ENCODE peak calls at places on chromosomes 1 and 21, in five cellular contexts. One of them, this sample, is unnamed. For H3K79me2, the result is how much of the 10 kb centered on the place peaks cover.

GRCh38 chr1:81702079-81702715 is 98.5 kb upstream of the ADGRL2 start:
- DNase-seq in neural progenitor cell: no peak
- DNase-seq in hepatocyte: no peak
- DNase-seq in OCI-LY7: no peak
- DNase-seq in GM23338: no peak
- DNase-seq in this sample: no peak

GRCh38 chr1:66283583-66284041 is 250.3 kb upstream of the SGIP1 start:
- DNase-seq in neural progenitor cell: no peak
- DNase-seq in hepatocyte: no peak
- DNase-seq in OCI-LY7: no peak
- DNase-seq in GM23338: no peak
- DNase-seq in this sample: peak

GRCh38 chr1:210328032-210328745 is 513 bp upstream of the HHAT start:
- DNase-seq in neural progenitor cell: no peak
- DNase-seq in hepatocyte: no peak
- DNase-seq in OCI-LY7: no peak
- DNase-seq in GM23338: peak
- DNase-seq in this sample: no peak

GRCh38 chr1:220278991-220279390 is 6.7 kb upstream of the RAB3GAP2 start:
- DNase-seq in neural progenitor cell: no peak
- DNase-seq in hepatocyte: no peak
- DNase-seq in OCI-LY7: no peak
- DNase-seq in GM23338: no peak
- DNase-seq in this sample: no peak

GRCh38 chr1:219555031-219555667 is 57.8 kb downstream of the ZC3H11B start:
- DNase-seq in neural progenitor cell: peak
- DNase-seq in hepatocyte: peak
- DNase-seq in OCI-LY7: no peak
- DNase-seq in GM23338: peak
- DNase-seq in this sample: peak

GRCh38 chr1:2443285-2444137 is 31.1 kb upstream of the PEX10 start:
- DNase-seq in neural progenitor cell: peak
- DNase-seq in hepatocyte: no peak
- DNase-seq in OCI-LY7: no peak
- DNase-seq in GM23338: peak
- DNase-seq in this sample: peak

GRCh38 chr1:106439475-106439874 is 617.0 kb upstream of the PRMT6 start:
- DNase-seq in neural progenitor cell: no peak
- DNase-seq in hepatocyte: no peak
- DNase-seq in OCI-LY7: no peak
- DNase-seq in GM23338: no peak
- DNase-seq in this sample: peak

GRCh38 chr1:77350012-77350411 is 68.2 kb downstream of the AK5 start:
- DNase-seq in neural progenitor cell: no peak
- DNase-seq in hepatocyte: no peak
- DNase-seq in OCI-LY7: no peak
- DNase-seq in GM23338: no peak
- DNase-seq in this sample: no peak

GRCh38 chr1:157992813-157993178 is 649 bp upstream of the KIRREL1 start:
- DNase-seq in neural progenitor cell: no peak
- DNase-seq in hepatocyte: no peak
- DNase-seq in OCI-LY7: no peak
- DNase-seq in GM23338: peak
- DNase-seq in this sample: peak

GRCh38 chr1:27491748-27492700 is 2.1 kb upstream of the WASF2 start:
- DNase-seq in neural progenitor cell: no peak
- DNase-seq in hepatocyte: no peak
- DNase-seq in OCI-LY7: peak
- DNase-seq in GM23338: no peak
- DNase-seq in this sample: no peak

GRCh38 chr1:22592919-22593790 is 29.9 kb downstream of the EPHA8 start:
- DNase-seq in neural progenitor cell: no peak
- DNase-seq in hepatocyte: no peak
- DNase-seq in OCI-LY7: no peak
- DNase-seq in GM23338: peak
- DNase-seq in this sample: no peak

GRCh38 chr1:15525043-15525958 is 1.3 kb upstream of the CASP9 start:
- DNase-seq in neural progenitor cell: peak
- DNase-seq in hepatocyte: peak
- DNase-seq in OCI-LY7: peak
- DNase-seq in GM23338: peak
- DNase-seq in this sample: peak

GRCh38 chr1:28301368-28302174 is 27.3 kb upstream of the MED18 start:
- DNase-seq in neural progenitor cell: no peak
- DNase-seq in hepatocyte: no peak
- DNase-seq in OCI-LY7: no peak
- DNase-seq in GM23338: no peak
- DNase-seq in this sample: peak

GRCh38 chr1:41950820-41951219 is 32.1 kb upstream of the HIVEP3 start:
- DNase-seq in neural progenitor cell: no peak
- DNase-seq in hepatocyte: no peak
- DNase-seq in OCI-LY7: no peak
- DNase-seq in GM23338: no peak
- DNase-seq in this sample: no peak

GRCh38 chr1:61253059-61253735 is 170.8 kb downstream of the NFIA start:
- DNase-seq in neural progenitor cell: no peak
- DNase-seq in hepatocyte: peak
- DNase-seq in OCI-LY7: no peak
- DNase-seq in GM23338: no peak
- DNase-seq in this sample: peak

GRCh38 chr1:183742367-183742766 is 62.6 kb upstream of the RGL1 start:
- DNase-seq in neural progenitor cell: no peak
- DNase-seq in hepatocyte: peak
- DNase-seq in OCI-LY7: no peak
- DNase-seq in GM23338: no peak
- DNase-seq in this sample: no peak

GRCh38 chr1:89563957-89564604 is 39.5 kb downstream of the LRRC8B start:
- DNase-seq in neural progenitor cell: no peak
- DNase-seq in hepatocyte: no peak
- DNase-seq in OCI-LY7: no peak
- DNase-seq in GM23338: no peak
- DNase-seq in this sample: no peak

GRCh38 chr1:177278626-177279390 is 108.0 kb downstream of the BRINP2 start:
- DNase-seq in neural progenitor cell: no peak
- DNase-seq in hepatocyte: peak
- DNase-seq in OCI-LY7: no peak
- DNase-seq in GM23338: peak
- DNase-seq in this sample: no peak

GRCh38 chr1:233248014-233248413 is 47.5 kb downstream of the PCNX2 start:
- DNase-seq in neural progenitor cell: no peak
- DNase-seq in hepatocyte: no peak
- DNase-seq in OCI-LY7: no peak
- DNase-seq in GM23338: no peak
- DNase-seq in this sample: no peak

GRCh38 chr1:59173721-59174120 is 123.2 kb upstream of the FGGY start:
- DNase-seq in neural progenitor cell: no peak
- DNase-seq in hepatocyte: no peak
- DNase-seq in OCI-LY7: no peak
- DNase-seq in GM23338: no peak
- DNase-seq in this sample: peak

GRCh38 chr1:27520651-27521050 is 30.7 kb upstream of the WASF2 start:
- DNase-seq in neural progenitor cell: peak
- DNase-seq in hepatocyte: no peak
- DNase-seq in OCI-LY7: no peak
- DNase-seq in GM23338: no peak
- DNase-seq in this sample: no peak

GRCh38 chr1:74065081-74065480 is 132.9 kb downstream of the LRRIQ3 start:
- DNase-seq in neural progenitor cell: no peak
- DNase-seq in hepatocyte: no peak
- DNase-seq in OCI-LY7: no peak
- DNase-seq in GM23338: no peak
- DNase-seq in this sample: no peak

GRCh38 chr1:185337221-185337620 is 20.2 kb upstream of the IVNS1ABP start:
- DNase-seq in neural progenitor cell: no peak
- DNase-seq in hepatocyte: no peak
- DNase-seq in OCI-LY7: no peak
- DNase-seq in GM23338: no peak
- DNase-seq in this sample: no peak

GRCh38 chr1:240672132-240672811 is 60.3 kb upstream of the GREM2 start:
- DNase-seq in neural progenitor cell: no peak
- DNase-seq in hepatocyte: no peak
- DNase-seq in OCI-LY7: no peak
- DNase-seq in GM23338: no peak
- DNase-seq in this sample: no peak

GRCh38 chr1:15173863-15174614 is 20.5 kb downstream of the TMEM51 start:
- DNase-seq in neural progenitor cell: no peak
- DNase-seq in hepatocyte: peak
- DNase-seq in OCI-LY7: no peak
- DNase-seq in GM23338: no peak
- DNase-seq in this sample: no peak

GRCh38 chr1:47742890-47743760 is 254.1 kb downstream of the TRABD2B start:
- DNase-seq in neural progenitor cell: no peak
- DNase-seq in hepatocyte: no peak
- DNase-seq in OCI-LY7: no peak
- DNase-seq in GM23338: no peak
- DNase-seq in this sample: no peak

GRCh38 chr1:172608098-172608601 is 50.8 kb upstream of the FASLG start:
- DNase-seq in neural progenitor cell: no peak
- DNase-seq in hepatocyte: no peak
- DNase-seq in OCI-LY7: no peak
- DNase-seq in GM23338: no peak
- DNase-seq in this sample: no peak

GRCh38 chr1:226888021-226888420 is 17.6 kb downstream of the PSEN2 start:
- DNase-seq in neural progenitor cell: no peak
- DNase-seq in hepatocyte: no peak
- DNase-seq in OCI-LY7: no peak
- DNase-seq in GM23338: no peak
- DNase-seq in this sample: no peak

GRCh38 chr1:212620293-212620692 is 11.7 kb downstream of the ATF3 start:
- DNase-seq in neural progenitor cell: no peak
- DNase-seq in hepatocyte: no peak
- DNase-seq in OCI-LY7: no peak
- DNase-seq in GM23338: no peak
- DNase-seq in this sample: no peak

GRCh38 chr1:40901886-40902633 is 39.9 kb upstream of the CITED4 start:
- DNase-seq in neural progenitor cell: no peak
- DNase-seq in hepatocyte: no peak
- DNase-seq in OCI-LY7: no peak
- DNase-seq in GM23338: no peak
- DNase-seq in this sample: peak

GRCh38 chr1:3714284-3714741 is 37.9 kb upstream of the CCDC27 start:
- DNase-seq in neural progenitor cell: no peak
- DNase-seq in hepatocyte: no peak
- DNase-seq in OCI-LY7: no peak
- DNase-seq in GM23338: no peak
- DNase-seq in this sample: no peak

GRCh38 chr1:222970711-222971110 is 155.9 kb downstream of the DISP1 start:
- DNase-seq in neural progenitor cell: no peak
- DNase-seq in hepatocyte: no peak
- DNase-seq in OCI-LY7: no peak
- DNase-seq in GM23338: no peak
- DNase-seq in this sample: no peak

GRCh38 chr1:110872745-110873435 is at the start of gene CD53:
- DNase-seq in neural progenitor cell: no peak
- DNase-seq in hepatocyte: no peak
- DNase-seq in OCI-LY7: peak
- DNase-seq in GM23338: no peak
- DNase-seq in this sample: no peak

GRCh38 chr1:210499956-210500355 is 171.3 kb downstream of the HHAT start:
- DNase-seq in neural progenitor cell: no peak
- DNase-seq in hepatocyte: no peak
- DNase-seq in OCI-LY7: no peak
- DNase-seq in GM23338: no peak
- DNase-seq in this sample: no peak

GRCh38 chr1:103197266-103197665 is 88.9 kb upstream of the COL11A1 start:
- DNase-seq in neural progenitor cell: no peak
- DNase-seq in hepatocyte: peak
- DNase-seq in OCI-LY7: no peak
- DNase-seq in GM23338: no peak
- DNase-seq in this sample: no peak
- TF ChIP-seq EZH2phosphoT487 in neural progenitor cell: no peak
- TF ChIP-seq EZH2phosphoT487 in hepatocyte: no peak
- TF ChIP-seq EZH2phosphoT487 in OCI-LY7: no peak
- TF ChIP-seq EZH2phosphoT487 in GM23338: no peak
- TF ChIP-seq EZH2phosphoT487 in this sample: no peak

DNA sequence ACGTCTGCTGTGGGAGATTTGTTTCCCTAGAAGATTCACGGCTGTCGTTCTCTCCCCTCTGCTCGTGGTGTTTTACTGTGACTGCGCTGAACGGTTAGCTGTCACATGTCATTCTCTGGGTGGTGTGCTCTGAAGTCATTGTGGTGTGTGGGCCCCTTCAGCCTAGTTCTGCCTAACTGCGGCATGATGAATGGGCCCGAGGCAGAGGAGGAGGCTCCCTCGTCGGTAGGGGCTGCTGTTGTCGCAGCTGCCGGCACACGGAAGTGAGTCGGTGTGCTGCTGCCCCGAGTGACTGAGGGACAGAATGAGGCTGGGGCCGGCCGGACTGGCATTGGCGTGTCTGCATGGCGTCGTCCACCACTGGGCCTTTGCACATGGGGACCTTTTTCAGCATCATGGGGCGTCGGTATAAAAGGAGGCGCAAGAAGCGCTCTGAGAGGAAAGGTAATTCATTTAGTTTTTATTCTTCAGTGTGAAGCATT is 77.9 kb downstream of the ADARB1 start:
- DNase-seq in neural progenitor cell: peak
- DNase-seq in hepatocyte: peak
- DNase-seq in OCI-LY7: peak
- DNase-seq in GM23338: peak
- DNase-seq in this sample: no peak
- H3K4me2 ChIP-seq in neural progenitor cell: peak
- H3K4me2 ChIP-seq in hepatocyte: no peak
- H3K4me2 ChIP-seq in OCI-LY7: peak
- H3K4me2 ChIP-seq in GM23338: no peak
- H3K4me2 ChIP-seq in this sample: no peak

GRCh38 chr1:8663915-8664331 is 153.5 kb downstream of the RERE start:
- DNase-seq in neural progenitor cell: no peak
- DNase-seq in hepatocyte: no peak
- DNase-seq in OCI-LY7: no peak
- DNase-seq in GM23338: no peak
- DNase-seq in this sample: no peak
- H3K79me2 ChIP-seq in neural progenitor cell: half or more
- H3K79me2 ChIP-seq in hepatocyte: half or more
- H3K79me2 ChIP-seq in OCI-LY7: under half
- H3K79me2 ChIP-seq in GM23338: half or more
- H3K79me2 ChIP-seq in this sample: half or more

DNA sequence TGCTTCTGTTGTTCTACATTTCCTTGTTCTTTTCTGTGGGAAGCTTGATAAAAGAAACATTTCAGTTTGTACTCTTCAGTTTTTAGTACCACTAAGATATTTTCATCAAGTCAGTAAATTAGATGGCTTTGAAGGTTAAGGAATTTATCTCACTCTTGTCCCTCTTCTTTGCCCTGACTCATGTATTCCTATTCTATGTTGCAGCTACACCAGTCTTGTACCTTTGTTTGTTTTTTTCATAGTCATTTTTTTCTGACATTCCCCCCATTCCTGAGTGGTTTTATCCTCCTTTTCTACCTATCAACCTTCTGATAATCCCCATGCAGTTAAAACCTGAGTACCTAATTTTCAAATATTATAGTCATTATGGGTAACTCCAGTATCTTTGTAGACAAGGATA is 65.4 kb downstream of the MAST2 start:
- DNase-seq in neural progenitor cell: no peak
- DNase-seq in hepatocyte: no peak
- DNase-seq in OCI-LY7: no peak
- DNase-seq in GM23338: no peak
- DNase-seq in this sample: peak
- TF ChIP-seq EZH2phosphoT487 in neural progenitor cell: no peak
- TF ChIP-seq EZH2phosphoT487 in hepatocyte: no peak
- TF ChIP-seq EZH2phosphoT487 in OCI-LY7: no peak
- TF ChIP-seq EZH2phosphoT487 in GM23338: no peak
- TF ChIP-seq EZH2phosphoT487 in this sample: no peak

This sample was measured in PC-3.